ENCODE peak calls at places on chromosomes 7 and 10, in eight cellular contexts. C, K, J, I, N, Y, F and E are unnamed samples.

GRCh38 chr10:69659286-69660027 is 29.4 kb downstream of the FAM241B start:
- DNase-seq in C (no peak), K (no peak), J (no peak), I (no peak), N (no peak), Y (no peak), F (no peak), E (no peak)

GRCh38 chr10:25297466-25297865 is 122.7 kb downstream of the GPR158 start:
- DNase-seq in C (no peak), K (no peak), J (no peak), I (no peak), N (no peak), Y (no peak), F (no peak), E (no peak)

GRCh38 chr7:133827707-133828580 is 299.2 kb upstream of the LRGUK start:
- DNase-seq in C (no peak), K (no peak), J (no peak), I (no peak), N (no peak), Y (no peak), F (no peak), E (no peak)

GRCh38 chr10:116720241-116721047 is 21.9 kb downstream of the HSPA12A start:
- DNase-seq in C (peak; percentile 63), K (no peak), J (no peak), I (no peak), N (no peak), Y (no peak), F (no peak), E (no peak)

GRCh38 chr7:46810986-46811385 is 770.9 kb downstream of the TNS3 start:
- DNase-seq in C (no peak), K (no peak), J (no peak), I (no peak), N (no peak), Y (no peak), F (no peak), E (no peak)

GRCh38 chr10:69505636-69506318 is 54.5 kb downstream of the TSPAN15 start:
- DNase-seq in C (peak; percentile 63), K (no peak), J (no peak), I (peak; percentile 15), N (no peak), Y (no peak), F (no peak), E (no peak)

GRCh38 chr7:51102828-51103227 is 213.8 kb downstream of the COBL start:
- DNase-seq in C (no peak), K (no peak), J (no peak), I (no peak), N (no peak), Y (no peak), F (no peak), E (no peak)

GRCh38 chr10:101120884-101121660 is 10.0 kb upstream of the TLX1 start:
- DNase-seq in C (no peak), K (peak; percentile 46), J (peak; percentile 38), I (no peak), N (no peak), Y (peak; percentile 6), F (no peak), E (no peak)

GRCh38 chr10:106560925-106561640 is 603.4 kb downstream of the SORCS1 start:
- DNase-seq in C (no peak), K (no peak), J (no peak), I (no peak), N (no peak), Y (no peak), F (no peak), E (no peak)

GRCh38 chr10:22148956-22149355 is 68.9 kb downstream of the EBLN1 start:
- DNase-seq in C (no peak), K (no peak), J (no peak), I (no peak), N (no peak), Y (no peak), F (no peak), E (no peak)

GRCh38 chr10:16440396-16441105 is 3.7 kb downstream of the PTER start:
- DNase-seq in C (no peak), K (no peak), J (no peak), I (no peak), N (no peak), Y (no peak), F (no peak), E (no peak)

GRCh38 chr10:6083523-6084475 is 5.0 kb upstream of the RBM17 start:
- DNase-seq in C (no peak), K (peak; percentile 61), J (peak; percentile 48), I (no peak), N (no peak), Y (no peak), F (no peak), E (no peak)

GRCh38 chr10:94963901-94964300 is 25.4 kb downstream of the CYP2C9 start:
- DNase-seq in C (no peak), K (no peak), J (no peak), I (no peak), N (no peak), Y (no peak), F (no peak), E (no peak)

GRCh38 chr7:47536705-47537611 is 45.0 kb downstream of the TNS3 start:
- DNase-seq in C (peak; percentile 80), K (no peak), J (no peak), I (peak; percentile 84), N (peak; percentile 36), Y (no peak), F (peak; percentile 45), E (no peak)

GRCh38 chr7:106583706-106584690 is 77.0 kb downstream of the CCDC71L start:
- DNase-seq in C (no peak), K (no peak), J (no peak), I (no peak), N (no peak), Y (no peak), F (no peak), E (no peak)

GRCh38 chr7:107708956-107709355 is 35.0 kb upstream of the CBLL1 start:
- DNase-seq in C (no peak), K (no peak), J (no peak), I (no peak), N (no peak), Y (no peak), F (no peak), E (no peak)

GRCh38 chr7:142813262-142813661 is 41.6 kb upstream of the EPHB6 start:
- DNase-seq in C (no peak), K (no peak), J (no peak), I (no peak), N (no peak), Y (no peak), F (no peak), E (no peak)

GRCh38 chr10:10092581-10092980 is 925.1 kb upstream of the CELF2 start:
- DNase-seq in C (no peak), K (no peak), J (no peak), I (peak; percentile 67), N (no peak), Y (no peak), F (no peak), E (no peak)

GRCh38 chr10:5614081-5614721 is 52.2 kb downstream of the ASB13 start:
- DNase-seq in C (no peak), K (no peak), J (no peak), I (peak; percentile 33), N (no peak), Y (no peak), F (no peak), E (no peak)

GRCh38 chr7:26061340-26062239 is 90.4 kb upstream of the NFE2L3 start:
- DNase-seq in C (no peak), K (peak; percentile 69), J (peak; percentile 60), I (peak; percentile 65), N (peak; percentile 55), Y (peak; percentile 61), F (peak; percentile 83), E (no peak)

DNA sequence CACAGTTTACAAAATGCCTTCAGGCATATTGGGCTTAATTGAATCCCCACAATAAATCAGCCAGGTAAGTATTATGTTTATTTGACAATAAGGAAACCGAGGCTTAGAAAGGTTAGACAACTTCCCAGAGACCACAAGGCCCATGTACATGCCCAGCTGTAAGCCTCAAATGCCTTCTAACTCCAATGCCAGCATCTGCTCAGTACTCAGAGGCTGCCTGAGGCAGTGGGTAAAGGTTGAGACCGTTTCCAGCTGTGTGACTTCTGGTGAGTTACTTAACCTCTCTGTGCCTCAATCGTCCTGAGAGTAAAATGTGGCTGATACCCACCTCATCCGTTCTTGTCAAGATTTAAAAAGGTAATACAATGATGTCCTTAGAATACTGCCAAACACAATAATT is 3.7 kb downstream of the HIP1 start:
- DNase-seq in C (no peak), K (no peak), J (no peak), I (no peak), N (no peak), Y (no peak), F (no peak), E (no peak)
- H3K27ac ChIP-seq in C (no peak overlapping the region), K (no peak overlapping the region), J (no peak overlapping the region), I (no peak overlapping the region), N (peak overlapping the region; percentile 41), Y (no peak overlapping the region), F (no peak overlapping the region), E (no peak overlapping the region)

GRCh38 chr7:3027455-3027854 is 16.2 kb downstream of the CARD11 start:
- DNase-seq in C (no peak), K (no peak), J (no peak), I (no peak), N (no peak), Y (no peak), F (no peak), E (no peak)
- H3K27ac ChIP-seq in C (no peak overlapping the region), K (no peak overlapping the region), J (no peak overlapping the region), I (no peak overlapping the region), N (no peak overlapping the region), Y (peak overlapping the region; percentile 7), F (no peak overlapping the region), E (no peak overlapping the region)

GRCh38 chr7:88942815-88943501 is 147.4 kb upstream of the TEX47 start:
- DNase-seq in C (no peak), K (no peak), J (no peak), I (no peak), N (no peak), Y (no peak), F (no peak), E (no peak)
- H3K27ac ChIP-seq in C (no peak overlapping the region), K (no peak overlapping the region), J (no peak overlapping the region), I (no peak overlapping the region), N (no peak overlapping the region), Y (no peak overlapping the region), F (no peak overlapping the region), E (no peak overlapping the region)

DNA sequence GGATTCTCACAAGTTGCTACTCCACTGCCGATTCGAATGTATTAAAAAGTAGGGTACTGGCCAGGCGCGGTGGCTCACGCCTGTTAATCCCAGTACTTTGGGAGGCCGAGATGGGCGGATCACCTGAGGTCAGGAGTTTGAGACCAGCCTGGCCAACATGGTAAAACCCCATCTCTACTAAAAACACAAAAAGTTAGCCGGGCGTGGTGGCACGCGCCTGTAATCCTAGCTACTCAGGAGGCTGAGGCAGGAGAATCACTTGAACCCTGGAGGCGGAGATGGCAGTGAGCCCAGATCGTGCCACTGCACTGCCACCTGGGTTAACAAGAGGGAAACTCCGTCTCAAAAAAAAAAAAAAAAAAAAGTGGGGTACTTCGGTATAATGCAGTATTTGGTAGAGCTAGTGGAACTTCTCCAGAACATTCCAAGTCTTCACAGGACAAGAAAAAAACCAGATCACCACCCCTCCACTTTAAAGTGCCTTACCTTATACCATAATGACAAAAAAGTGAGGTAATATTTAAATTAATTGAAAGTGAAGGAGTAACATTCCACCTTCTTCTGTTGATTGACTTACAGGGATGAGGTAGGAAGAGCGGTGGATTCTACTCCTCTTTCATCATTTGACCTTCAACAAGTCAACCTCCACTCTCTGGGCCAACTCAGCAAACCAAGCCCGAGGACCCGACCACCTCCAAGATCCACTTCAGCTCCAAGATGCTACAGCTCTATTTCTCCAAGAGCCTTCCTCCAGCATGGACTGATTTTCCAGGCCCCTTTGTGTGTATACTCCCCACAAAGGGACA is 2.0 kb downstream of the BAZ1B start:
- DNase-seq in C (no peak), K (peak; percentile 31), J (no peak), I (no peak), N (no peak), Y (no peak), F (no peak), E (no peak)
- H3K27ac ChIP-seq in C (peak overlapping the region; percentile 86), K (peak overlapping the region; percentile 84), J (peak overlapping the region; percentile 87), I (peak overlapping the region; percentile 62), N (peak overlapping the region; percentile 98), Y (peak overlapping the region; percentile 80), F (peak overlapping the region; percentile 95), E (peak overlapping the region; percentile 92)